ENCODE peak calls at places on chromosomes 6 and 20, in nine cellular contexts. One of them, this sample, is unnamed.

GRCh38 chr20:63234693-63235398 is 859 bp upstream of the BIRC7 start:
- DNase-seq in right lobe of liver: no peak
- DNase-seq in IMR-90: no peak
- DNase-seq in transverse colon: peak
- DNase-seq in AG04450: no peak
- DNase-seq in pancreas: peak
- DNase-seq in breast epithelium: no peak
- DNase-seq in lower lobe of right lung: no peak
- DNase-seq in LNCaP clone FGC: no peak
- DNase-seq in this sample: no peak

GRCh38 chr20:19024296-19025035 is 188.0 kb upstream of the SLC24A3 start:
- DNase-seq in right lobe of liver: no peak
- DNase-seq in IMR-90: no peak
- DNase-seq in transverse colon: no peak
- DNase-seq in AG04450: no peak
- DNase-seq in pancreas: no peak
- DNase-seq in breast epithelium: no peak
- DNase-seq in lower lobe of right lung: no peak
- DNase-seq in LNCaP clone FGC: no peak
- DNase-seq in this sample: no peak

GRCh38 chr6:160270347-160270746 is 11.7 kb upstream of the SLC22A2 start:
- DNase-seq in right lobe of liver: no peak
- DNase-seq in IMR-90: no peak
- DNase-seq in transverse colon: no peak
- DNase-seq in AG04450: no peak
- DNase-seq in pancreas: no peak
- DNase-seq in breast epithelium: no peak
- DNase-seq in lower lobe of right lung: no peak
- DNase-seq in LNCaP clone FGC: no peak
- DNase-seq in this sample: no peak

GRCh38 chr6:90199900-90200299 is 96.7 kb downstream of the BACH2 start:
- DNase-seq in right lobe of liver: no peak
- DNase-seq in IMR-90: peak
- DNase-seq in transverse colon: no peak
- DNase-seq in AG04450: no peak
- DNase-seq in pancreas: no peak
- DNase-seq in breast epithelium: no peak
- DNase-seq in lower lobe of right lung: no peak
- DNase-seq in LNCaP clone FGC: no peak
- DNase-seq in this sample: no peak

GRCh38 chr6:106974337-106974998 is at the start of gene CD24:
- DNase-seq in right lobe of liver: peak
- DNase-seq in IMR-90: no peak
- DNase-seq in transverse colon: peak
- DNase-seq in AG04450: no peak
- DNase-seq in pancreas: peak
- DNase-seq in breast epithelium: peak
- DNase-seq in lower lobe of right lung: peak
- DNase-seq in LNCaP clone FGC: no peak
- DNase-seq in this sample: no peak

GRCh38 chr6:116389357-116389756 is 18.6 kb downstream of the DSE start:
- DNase-seq in right lobe of liver: no peak
- DNase-seq in IMR-90: no peak
- DNase-seq in transverse colon: no peak
- DNase-seq in AG04450: no peak
- DNase-seq in pancreas: no peak
- DNase-seq in breast epithelium: no peak
- DNase-seq in lower lobe of right lung: no peak
- DNase-seq in LNCaP clone FGC: no peak
- DNase-seq in this sample: no peak

GRCh38 chr20:36744764-36745191 is 1.1 kb downstream of the NDRG3 start:
- DNase-seq in right lobe of liver: peak
- DNase-seq in IMR-90: peak
- DNase-seq in transverse colon: no peak
- DNase-seq in AG04450: no peak
- DNase-seq in pancreas: peak
- DNase-seq in breast epithelium: no peak
- DNase-seq in lower lobe of right lung: no peak
- DNase-seq in LNCaP clone FGC: peak
- DNase-seq in this sample: no peak

GRCh38 chr6:28206527-28207243 is 18.4 kb upstream of the ZSCAN9 start:
- DNase-seq in right lobe of liver: no peak
- DNase-seq in IMR-90: peak
- DNase-seq in transverse colon: no peak
- DNase-seq in AG04450: no peak
- DNase-seq in pancreas: no peak
- DNase-seq in breast epithelium: no peak
- DNase-seq in lower lobe of right lung: no peak
- DNase-seq in LNCaP clone FGC: no peak
- DNase-seq in this sample: no peak

GRCh38 chr20:44495802-44496481 is 20.3 kb downstream of the TTPAL start:
- DNase-seq in right lobe of liver: no peak
- DNase-seq in IMR-90: peak
- DNase-seq in transverse colon: no peak
- DNase-seq in AG04450: peak
- DNase-seq in pancreas: no peak
- DNase-seq in breast epithelium: no peak
- DNase-seq in lower lobe of right lung: no peak
- DNase-seq in LNCaP clone FGC: no peak
- DNase-seq in this sample: peak

DNA sequence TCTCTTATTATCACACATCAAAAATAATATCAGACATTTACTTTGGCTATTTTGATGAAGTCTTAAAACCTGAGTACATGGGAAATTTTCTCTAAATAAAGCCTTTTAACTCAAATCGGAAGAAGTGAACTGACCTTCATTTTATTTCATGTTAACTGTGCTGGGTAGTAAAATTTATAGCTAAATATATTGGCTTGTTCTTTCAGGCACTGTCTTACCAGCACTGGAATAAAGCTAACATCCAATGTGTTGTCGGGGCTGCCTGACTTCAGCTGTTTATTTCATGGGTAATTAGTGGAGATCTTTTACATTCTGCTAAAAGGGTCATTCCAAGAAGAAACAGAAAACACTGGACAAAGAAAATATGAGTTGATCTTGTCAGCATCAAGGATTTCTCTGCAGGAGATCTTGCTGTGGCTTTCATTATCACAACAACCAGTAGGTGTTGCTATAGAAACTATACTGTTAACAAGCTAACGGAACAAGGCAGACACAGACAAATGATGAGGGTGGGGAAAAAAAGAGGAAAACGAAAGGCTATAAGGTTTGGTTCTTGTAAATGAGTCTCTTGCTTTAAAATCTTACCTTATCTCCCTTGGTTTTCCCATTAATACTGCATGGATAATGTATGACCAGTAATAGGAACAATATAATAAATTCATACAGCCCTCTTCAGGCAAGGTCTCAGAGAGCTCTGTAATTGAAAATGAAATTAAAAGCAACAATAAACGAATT is 206.9 kb downstream of the SIM1 start:
- DNase-seq in right lobe of liver: no peak
- DNase-seq in IMR-90: peak
- DNase-seq in transverse colon: no peak
- DNase-seq in AG04450: peak
- DNase-seq in pancreas: no peak
- DNase-seq in breast epithelium: no peak
- DNase-seq in lower lobe of right lung: no peak
- DNase-seq in LNCaP clone FGC: no peak
- DNase-seq in this sample: peak
- TF ChIP-seq CTCF in right lobe of liver: no peak
- TF ChIP-seq CTCF in IMR-90: peak
- TF ChIP-seq CTCF in transverse colon: no peak
- TF ChIP-seq CTCF in AG04450: peak
- TF ChIP-seq CTCF in pancreas: no peak
- TF ChIP-seq CTCF in breast epithelium: no peak
- TF ChIP-seq CTCF in lower lobe of right lung: no peak
- TF ChIP-seq CTCF in LNCaP clone FGC: peak
- TF ChIP-seq CTCF in this sample: peak

GRCh38 chr6:44074383-44075136 is 52.7 kb downstream of the MRPL14 start:
- DNase-seq in right lobe of liver: peak
- DNase-seq in IMR-90: peak
- DNase-seq in transverse colon: peak
- DNase-seq in AG04450: peak
- DNase-seq in pancreas: peak
- DNase-seq in breast epithelium: no peak
- DNase-seq in lower lobe of right lung: peak
- DNase-seq in LNCaP clone FGC: no peak
- DNase-seq in this sample: no peak

GRCh38 chr6:44071670-44072451 is 55.4 kb downstream of the MRPL14 start:
- DNase-seq in right lobe of liver: no peak
- DNase-seq in IMR-90: peak
- DNase-seq in transverse colon: no peak
- DNase-seq in AG04450: peak
- DNase-seq in pancreas: no peak
- DNase-seq in breast epithelium: no peak
- DNase-seq in lower lobe of right lung: no peak
- DNase-seq in LNCaP clone FGC: no peak
- DNase-seq in this sample: peak

GRCh38 chr6:44073612-44074382 is 53.5 kb downstream of the MRPL14 start:
- DNase-seq in right lobe of liver: no peak
- DNase-seq in IMR-90: no peak
- DNase-seq in transverse colon: no peak
- DNase-seq in AG04450: no peak
- DNase-seq in pancreas: no peak
- DNase-seq in breast epithelium: no peak
- DNase-seq in lower lobe of right lung: no peak
- DNase-seq in LNCaP clone FGC: no peak
- DNase-seq in this sample: no peak

GRCh38 chr6:44072452-44072958 is 54.7 kb downstream of the MRPL14 start:
- DNase-seq in right lobe of liver: no peak
- DNase-seq in IMR-90: no peak
- DNase-seq in transverse colon: peak
- DNase-seq in AG04450: no peak
- DNase-seq in pancreas: no peak
- DNase-seq in breast epithelium: no peak
- DNase-seq in lower lobe of right lung: no peak
- DNase-seq in LNCaP clone FGC: no peak
- DNase-seq in this sample: no peak

DNA sequence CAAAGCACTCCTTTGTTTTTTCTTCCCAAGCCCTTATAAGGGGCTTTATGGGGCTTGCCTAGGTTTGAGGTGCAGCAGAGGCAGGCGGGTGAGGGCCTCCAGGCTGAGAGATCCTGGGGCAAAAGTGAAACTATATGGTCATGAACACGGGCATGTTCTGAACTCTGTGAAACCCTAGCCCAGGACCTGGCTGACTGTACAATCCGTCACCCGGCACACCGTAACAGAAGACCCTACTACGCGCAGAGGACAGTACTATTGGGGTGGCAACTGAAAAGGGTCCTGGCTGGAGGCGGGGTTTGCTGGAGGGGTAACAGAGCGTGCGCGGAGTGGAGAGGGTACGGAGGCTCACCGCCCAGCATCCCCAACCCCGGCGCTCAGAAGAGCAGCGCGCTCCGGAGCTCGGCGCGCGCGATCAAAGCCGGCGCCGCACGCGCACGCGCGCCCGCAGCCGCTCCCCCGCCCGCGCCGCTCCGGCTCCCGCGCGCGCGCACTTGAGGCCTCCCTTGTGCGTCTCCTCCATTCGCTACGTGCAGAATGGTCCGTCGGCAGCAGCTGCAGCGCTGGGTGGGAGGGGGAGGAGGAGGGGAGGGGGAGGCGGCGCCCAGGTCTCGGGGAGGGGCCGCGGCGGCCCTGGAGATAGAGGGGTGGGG is 54.2 kb downstream of the MRPL14 start:
- DNase-seq in right lobe of liver: peak
- DNase-seq in IMR-90: peak
- DNase-seq in transverse colon: peak
- DNase-seq in AG04450: no peak
- DNase-seq in pancreas: peak
- DNase-seq in breast epithelium: no peak
- DNase-seq in lower lobe of right lung: peak
- DNase-seq in LNCaP clone FGC: no peak
- DNase-seq in this sample: no peak
- H3K4me3 ChIP-seq in right lobe of liver: peak
- H3K4me3 ChIP-seq in IMR-90: peak
- H3K4me3 ChIP-seq in transverse colon: peak
- H3K4me3 ChIP-seq in AG04450: peak
- H3K4me3 ChIP-seq in pancreas: no peak
- H3K4me3 ChIP-seq in breast epithelium: peak
- H3K4me3 ChIP-seq in lower lobe of right lung: peak
- H3K4me3 ChIP-seq in LNCaP clone FGC: peak
- H3K4me3 ChIP-seq in this sample: peak

GRCh38 chr6:29617782-29618557 is 15.0 kb downstream of the GABBR1 start:
- DNase-seq in right lobe of liver: no peak
- DNase-seq in IMR-90: no peak
- DNase-seq in transverse colon: no peak
- DNase-seq in AG04450: no peak
- DNase-seq in pancreas: no peak
- DNase-seq in breast epithelium: no peak
- DNase-seq in lower lobe of right lung: no peak
- DNase-seq in LNCaP clone FGC: no peak
- DNase-seq in this sample: no peak
- TF ChIP-seq CTCF in right lobe of liver: no peak
- TF ChIP-seq CTCF in IMR-90: no peak
- TF ChIP-seq CTCF in transverse colon: no peak
- TF ChIP-seq CTCF in AG04450: peak
- TF ChIP-seq CTCF in pancreas: no peak
- TF ChIP-seq CTCF in breast epithelium: no peak
- TF ChIP-seq CTCF in lower lobe of right lung: no peak
- TF ChIP-seq CTCF in LNCaP clone FGC: no peak
- TF ChIP-seq CTCF in this sample: peak

GRCh38 chr6:2739335-2739734 is 11.4 kb downstream of the MYLK4 start:
- DNase-seq in right lobe of liver: no peak
- DNase-seq in IMR-90: peak
- DNase-seq in transverse colon: no peak
- DNase-seq in AG04450: peak
- DNase-seq in pancreas: no peak
- DNase-seq in breast epithelium: no peak
- DNase-seq in lower lobe of right lung: no peak
- DNase-seq in LNCaP clone FGC: no peak
- DNase-seq in this sample: peak
- H3K4me3 ChIP-seq in right lobe of liver: no peak
- H3K4me3 ChIP-seq in IMR-90: no peak
- H3K4me3 ChIP-seq in transverse colon: no peak
- H3K4me3 ChIP-seq in AG04450: no peak
- H3K4me3 ChIP-seq in pancreas: no peak
- H3K4me3 ChIP-seq in breast epithelium: no peak
- H3K4me3 ChIP-seq in lower lobe of right lung: no peak
- H3K4me3 ChIP-seq in LNCaP clone FGC: no peak
- H3K4me3 ChIP-seq in this sample: no peak

This sample was measured in kidney epithelial cell.